ENCODE peak calls at places on chromosomes 16 and 17, in ten cellular contexts. One of them, this sample, is unnamed.

GRCh38 chr17:49690256-49690655 is 12.4 kb upstream of the SPOP start:
- DNase-seq in activated CD4-positive, alpha-beta T cell treated with anti-CD3 and anti-CD28 coated beads, Interleukin-2, amount 50 U/mL, for 1 hour: no peak
- DNase-seq in astrocyte: no peak
- DNase-seq in islet precursor cell: no peak
- DNase-seq in neural crest cell: no peak
- DNase-seq in thoracic aorta: no peak
- DNase-seq in kidney: no peak
- DNase-seq in WTC11: no peak
- DNase-seq in AG09319: no peak
- DNase-seq in mesothelial cell of epicardium: no peak
- DNase-seq in this sample: peak; percentile 79

GRCh38 chr17:43940630-43941029 is 1.6 kb downstream of the PPY start:
- DNase-seq in activated CD4-positive, alpha-beta T cell treated with anti-CD3 and anti-CD28 coated beads, Interleukin-2, amount 50 U/mL, for 1 hour: no peak
- DNase-seq in astrocyte: no peak
- DNase-seq in islet precursor cell: peak; percentile 93
- DNase-seq in neural crest cell: peak; percentile 69
- DNase-seq in thoracic aorta: no peak
- DNase-seq in kidney: peak; percentile 61
- DNase-seq in WTC11: peak; percentile 77
- DNase-seq in AG09319: no peak
- DNase-seq in mesothelial cell of epicardium: no peak
- DNase-seq in this sample: peak; percentile 45

GRCh38 chr17:78541488-78542237 is 35.5 kb downstream of the DNAH17 start:
- DNase-seq in activated CD4-positive, alpha-beta T cell treated with anti-CD3 and anti-CD28 coated beads, Interleukin-2, amount 50 U/mL, for 1 hour: no peak
- DNase-seq in astrocyte: no peak
- DNase-seq in islet precursor cell: no peak
- DNase-seq in neural crest cell: no peak
- DNase-seq in thoracic aorta: no peak
- DNase-seq in kidney: peak; percentile 23
- DNase-seq in WTC11: no peak
- DNase-seq in AG09319: no peak
- DNase-seq in mesothelial cell of epicardium: no peak
- DNase-seq in this sample: no peak

GRCh38 chr17:10118788-10119130 is 79.6 kb downstream of the GAS7 start:
- DNase-seq in activated CD4-positive, alpha-beta T cell treated with anti-CD3 and anti-CD28 coated beads, Interleukin-2, amount 50 U/mL, for 1 hour: no peak
- DNase-seq in astrocyte: no peak
- DNase-seq in islet precursor cell: peak; percentile 55
- DNase-seq in neural crest cell: no peak
- DNase-seq in thoracic aorta: no peak
- DNase-seq in kidney: no peak
- DNase-seq in WTC11: no peak
- DNase-seq in AG09319: no peak
- DNase-seq in mesothelial cell of epicardium: no peak
- DNase-seq in this sample: no peak

GRCh38 chr17:27524594-27524993 is 68.3 kb downstream of the KSR1 start:
- DNase-seq in activated CD4-positive, alpha-beta T cell treated with anti-CD3 and anti-CD28 coated beads, Interleukin-2, amount 50 U/mL, for 1 hour: no peak
- DNase-seq in astrocyte: no peak
- DNase-seq in islet precursor cell: no peak
- DNase-seq in neural crest cell: no peak
- DNase-seq in thoracic aorta: no peak
- DNase-seq in kidney: no peak
- DNase-seq in WTC11: no peak
- DNase-seq in AG09319: no peak
- DNase-seq in mesothelial cell of epicardium: no peak
- DNase-seq in this sample: no peak

GRCh38 chr16:85569615-85570212 is 43.4 kb upstream of the GSE1 start:
- DNase-seq in activated CD4-positive, alpha-beta T cell treated with anti-CD3 and anti-CD28 coated beads, Interleukin-2, amount 50 U/mL, for 1 hour: no peak
- DNase-seq in astrocyte: peak; percentile 86
- DNase-seq in islet precursor cell: no peak
- DNase-seq in neural crest cell: no peak
- DNase-seq in thoracic aorta: no peak
- DNase-seq in kidney: no peak
- DNase-seq in WTC11: no peak
- DNase-seq in AG09319: no peak
- DNase-seq in mesothelial cell of epicardium: no peak
- DNase-seq in this sample: no peak

GRCh38 chr17:15651001-15651582 is 31.6 kb upstream of the FBXW10B start:
- DNase-seq in activated CD4-positive, alpha-beta T cell treated with anti-CD3 and anti-CD28 coated beads, Interleukin-2, amount 50 U/mL, for 1 hour: no peak
- DNase-seq in astrocyte: no peak
- DNase-seq in islet precursor cell: no peak
- DNase-seq in neural crest cell: no peak
- DNase-seq in thoracic aorta: no peak
- DNase-seq in kidney: peak; percentile 77
- DNase-seq in WTC11: no peak
- DNase-seq in AG09319: no peak
- DNase-seq in mesothelial cell of epicardium: no peak
- DNase-seq in this sample: no peak

GRCh38 chr16:57734308-57734924 is 1.2 kb upstream of the KATNB1 start:
- DNase-seq in activated CD4-positive, alpha-beta T cell treated with anti-CD3 and anti-CD28 coated beads, Interleukin-2, amount 50 U/mL, for 1 hour: no peak
- DNase-seq in astrocyte: no peak
- DNase-seq in islet precursor cell: no peak
- DNase-seq in neural crest cell: no peak
- DNase-seq in thoracic aorta: no peak
- DNase-seq in kidney: peak; percentile 45
- DNase-seq in WTC11: no peak
- DNase-seq in AG09319: no peak
- DNase-seq in mesothelial cell of epicardium: no peak
- DNase-seq in this sample: no peak

GRCh38 chr17:792277-792676 is 10.1 kb downstream of the MRM3 start:
- DNase-seq in activated CD4-positive, alpha-beta T cell treated with anti-CD3 and anti-CD28 coated beads, Interleukin-2, amount 50 U/mL, for 1 hour: no peak
- DNase-seq in astrocyte: no peak
- DNase-seq in islet precursor cell: peak; percentile 55
- DNase-seq in neural crest cell: no peak
- DNase-seq in thoracic aorta: no peak
- DNase-seq in kidney: no peak
- DNase-seq in WTC11: no peak
- DNase-seq in AG09319: no peak
- DNase-seq in mesothelial cell of epicardium: no peak
- DNase-seq in this sample: no peak

GRCh38 chr17:42512733-42513251 is 23.2 kb upstream of the NAGLU start:
- DNase-seq in activated CD4-positive, alpha-beta T cell treated with anti-CD3 and anti-CD28 coated beads, Interleukin-2, amount 50 U/mL, for 1 hour: no peak
- DNase-seq in astrocyte: no peak
- DNase-seq in islet precursor cell: no peak
- DNase-seq in neural crest cell: no peak
- DNase-seq in thoracic aorta: no peak
- DNase-seq in kidney: no peak
- DNase-seq in WTC11: no peak
- DNase-seq in AG09319: no peak
- DNase-seq in mesothelial cell of epicardium: no peak
- DNase-seq in this sample: no peak

GRCh38 chr16:68062910-68063393 is 22.2 kb upstream of the NFATC3 start:
- DNase-seq in activated CD4-positive, alpha-beta T cell treated with anti-CD3 and anti-CD28 coated beads, Interleukin-2, amount 50 U/mL, for 1 hour: no peak
- DNase-seq in astrocyte: no peak
- DNase-seq in islet precursor cell: no peak
- DNase-seq in neural crest cell: no peak
- DNase-seq in thoracic aorta: no peak
- DNase-seq in kidney: no peak
- DNase-seq in WTC11: no peak
- DNase-seq in AG09319: no peak
- DNase-seq in mesothelial cell of epicardium: no peak
- DNase-seq in this sample: no peak

GRCh38 chr17:20797292-20797691 is 217.8 kb downstream of the CDRT15L2 start:
- DNase-seq in activated CD4-positive, alpha-beta T cell treated with anti-CD3 and anti-CD28 coated beads, Interleukin-2, amount 50 U/mL, for 1 hour: no peak
- DNase-seq in astrocyte: no peak
- DNase-seq in islet precursor cell: no peak
- DNase-seq in neural crest cell: no peak
- DNase-seq in thoracic aorta: no peak
- DNase-seq in kidney: no peak
- DNase-seq in WTC11: no peak
- DNase-seq in AG09319: no peak
- DNase-seq in mesothelial cell of epicardium: no peak
- DNase-seq in this sample: no peak

GRCh38 chr17:61393550-61393903 is 6.1 kb upstream of the TBX2 start:
- DNase-seq in activated CD4-positive, alpha-beta T cell treated with anti-CD3 and anti-CD28 coated beads, Interleukin-2, amount 50 U/mL, for 1 hour: no peak
- DNase-seq in astrocyte: no peak
- DNase-seq in islet precursor cell: no peak
- DNase-seq in neural crest cell: no peak
- DNase-seq in thoracic aorta: no peak
- DNase-seq in kidney: no peak
- DNase-seq in WTC11: peak; percentile 48
- DNase-seq in AG09319: no peak
- DNase-seq in mesothelial cell of epicardium: no peak
- DNase-seq in this sample: no peak

GRCh38 chr16:57532251-57532625 is 4.1 kb downstream of the CCDC102A start:
- DNase-seq in activated CD4-positive, alpha-beta T cell treated with anti-CD3 and anti-CD28 coated beads, Interleukin-2, amount 50 U/mL, for 1 hour: no peak
- DNase-seq in astrocyte: no peak
- DNase-seq in islet precursor cell: no peak
- DNase-seq in neural crest cell: no peak
- DNase-seq in thoracic aorta: no peak
- DNase-seq in kidney: peak; percentile 45
- DNase-seq in WTC11: peak; percentile 6
- DNase-seq in AG09319: no peak
- DNase-seq in mesothelial cell of epicardium: no peak
- DNase-seq in this sample: no peak

This sample was measured in cerebellar cortex.